ENCODE peak calls at places on chromosomes 12 and 14, in four cellular contexts. W is neural progenitor cell, U is GM23338, B is HCT116. C is an unnamed sample.

GRCh38 chr12:29559194-29559593 is 61.7 kb upstream of the OVCH1 start:
- DNase-seq in W (no peak), U (no peak), B (no peak), C (no peak)

GRCh38 chr12:1590083-1590979 is 4.0 kb downstream of the FBXL14 start:
- DNase-seq in W (peak; percentile 94), U (peak; percentile 93), B (no peak), C (no peak)

GRCh38 chr12:89140580-89141236 is 211.6 kb downstream of the DUSP6 start:
- DNase-seq in W (no peak), U (no peak), B (no peak), C (no peak)

GRCh38 chr12:120688527-120689071 is 1.6 kb downstream of the MLEC start:
- DNase-seq in W (no peak), U (no peak), B (no peak), C (peak; percentile 57)

GRCh38 chr12:105750096-105750495 is 388.7 kb downstream of the NUAK1 start:
- DNase-seq in W (no peak), U (no peak), B (no peak), C (no peak)

GRCh38 chr14:51157012-51157411 is 62.1 kb upstream of the TRIM9 start:
- DNase-seq in W (no peak), U (peak; percentile 62), B (peak; percentile 16), C (peak; percentile 14)

GRCh38 chr12:51970904-51971646 is 19.6 kb downstream of the ACVR1B start:
- DNase-seq in W (peak; percentile 65), U (peak; percentile 87), B (no peak), C (peak; percentile 46)

GRCh38 chr12:125111403-125111802 is 46.2 kb downstream of the AACS start:
- DNase-seq in W (no peak), U (no peak), B (no peak), C (no peak)

GRCh38 chr14:60212503-60213371 is 36.3 kb upstream of the PPM1A start:
- DNase-seq in W (no peak), U (no peak), B (no peak), C (no peak)

GRCh38 chr12:32983968-32984367 is 87.4 kb upstream of the PKP2 start:
- DNase-seq in W (peak; percentile 21), U (peak; percentile 82), B (no peak), C (no peak)

GRCh38 chr12:124727244-124727673 is 136.4 kb downstream of the SCARB1 start:
- DNase-seq in W (no peak), U (no peak), B (peak; percentile 83), C (no peak)

GRCh38 chr14:106556665-106557289 is 1030.4 kb downstream of the TMEM121 start:
- DNase-seq in W (no peak), U (peak; percentile 14), B (no peak), C (no peak)
- TF ChIP-seq EZH2phosphoT487 in W (no peak), U (no peak), B (no peak), C (no peak)

DNA sequence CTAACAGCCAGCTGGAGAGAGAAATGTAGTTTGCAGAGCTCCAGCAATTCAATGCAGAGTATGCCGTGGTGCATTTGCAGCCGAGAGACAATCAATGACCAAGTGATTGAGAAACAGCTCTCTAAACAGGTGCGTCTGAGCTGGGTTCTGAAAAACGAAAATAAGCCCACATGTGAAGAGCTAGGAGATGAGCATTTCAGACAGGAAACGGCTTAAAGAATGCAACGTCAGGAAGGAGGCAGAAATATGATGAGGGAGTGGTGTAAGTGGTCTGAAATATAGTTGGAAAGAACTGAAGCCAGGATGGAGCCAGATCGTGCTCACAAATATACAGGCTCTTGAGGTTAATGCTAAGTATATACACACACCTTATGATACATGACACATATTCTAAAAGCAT is 2.5 kb upstream of the GARIN2 start:
- DNase-seq in W (no peak), U (no peak), B (peak; percentile 6), C (no peak)
- H3K4me2 ChIP-seq in W (no peak overlapping the region), U (no peak overlapping the region), B (peak overlapping the region; percentile 88), C (no peak overlapping the region)

GRCh38 chr12:97944576-97944975 is 482.0 kb downstream of the RMST start:
- DNase-seq in W (no peak), U (no peak), B (no peak), C (no peak)
- TF ChIP-seq EZH2phosphoT487 in W (no peak), U (no peak), B (no peak), C (no peak)

GRCh38 chr14:94489336-94489735 is 13.3 kb upstream of the SERPINA9 start:
- DNase-seq in W (no peak), U (no peak), B (no peak), C (no peak)
- H3K4me2 ChIP-seq in W (no peak overlapping the region), U (no peak overlapping the region), B (no peak overlapping the region), C (no peak overlapping the region)

DNA sequence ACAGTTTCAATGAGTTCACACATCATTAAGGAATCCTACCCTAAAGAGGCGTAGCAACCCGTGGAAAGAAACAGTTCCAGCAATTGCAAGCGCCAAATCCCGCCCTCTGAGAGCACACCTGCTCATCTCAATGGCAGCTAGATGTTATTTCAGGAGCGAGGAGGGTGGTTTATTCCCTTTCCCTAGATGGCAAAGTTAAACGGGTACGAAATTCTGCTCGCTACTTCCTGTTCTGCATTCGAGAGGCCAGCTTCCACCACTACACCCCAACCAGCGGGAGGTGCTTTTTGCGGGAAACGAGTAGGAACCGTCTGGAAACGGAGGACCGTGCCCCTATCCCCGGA is 561 bp downstream of the VPS29 start:
- DNase-seq in W (peak; percentile 46), U (peak; percentile 59), B (no peak), C (peak; percentile 67)
- TF ChIP-seq EZH2phosphoT487 in W (no peak), U (no peak), B (no peak), C (no peak)

C was measured in hepatocyte.